ENCODE peak calls at places on chromosome 15, in six cellular contexts. One of them, this sample, is unnamed.

GRCh38 chr15:95739161-95739560 is 591.3 kb upstream of the NR2F2 start:
- DNase-seq in A549: no peak
- DNase-seq in small intestine: no peak
- DNase-seq in dorsolateral prefrontal cortex: no peak
- DNase-seq in left ventricle myocardium inferior: no peak
- DNase-seq in astrocyte: no peak
- DNase-seq in this sample: no peak

GRCh38 chr15:67823371-67824156 is 1.7 kb upstream of the SKOR1 start:
- DNase-seq in A549: no peak
- DNase-seq in small intestine: no peak
- DNase-seq in dorsolateral prefrontal cortex: no peak
- DNase-seq in left ventricle myocardium inferior: no peak
- DNase-seq in astrocyte: no peak
- DNase-seq in this sample: no peak

GRCh38 chr15:52193321-52193720 is 2.1 kb upstream of the GNB5 start:
- DNase-seq in A549: no peak
- DNase-seq in small intestine: no peak
- DNase-seq in dorsolateral prefrontal cortex: no peak
- DNase-seq in left ventricle myocardium inferior: no peak
- DNase-seq in astrocyte: no peak
- DNase-seq in this sample: no peak

GRCh38 chr15:80482686-80483085 is 78.5 kb downstream of the ARNT2 start:
- DNase-seq in A549: no peak
- DNase-seq in small intestine: no peak
- DNase-seq in dorsolateral prefrontal cortex: no peak
- DNase-seq in left ventricle myocardium inferior: no peak
- DNase-seq in astrocyte: peak
- DNase-seq in this sample: no peak

GRCh38 chr15:88655103-88655553 is 16.3 kb downstream of the ISG20 start:
- DNase-seq in A549: no peak
- DNase-seq in small intestine: no peak
- DNase-seq in dorsolateral prefrontal cortex: no peak
- DNase-seq in left ventricle myocardium inferior: no peak
- DNase-seq in astrocyte: no peak
- DNase-seq in this sample: no peak

GRCh38 chr15:68354923-68355322 is 77.0 kb downstream of the ITGA11 start:
- DNase-seq in A549: peak
- DNase-seq in small intestine: no peak
- DNase-seq in dorsolateral prefrontal cortex: no peak
- DNase-seq in left ventricle myocardium inferior: no peak
- DNase-seq in astrocyte: peak
- DNase-seq in this sample: no peak

GRCh38 chr15:76337739-76338554 is 1.4 kb downstream of the ISL2 start:
- DNase-seq in A549: no peak
- DNase-seq in small intestine: no peak
- DNase-seq in dorsolateral prefrontal cortex: no peak
- DNase-seq in left ventricle myocardium inferior: no peak
- DNase-seq in astrocyte: no peak
- DNase-seq in this sample: peak

GRCh38 chr15:100250166-100250800 is 91.5 kb downstream of the ADAMTS17 start:
- DNase-seq in A549: no peak
- DNase-seq in small intestine: no peak
- DNase-seq in dorsolateral prefrontal cortex: no peak
- DNase-seq in left ventricle myocardium inferior: no peak
- DNase-seq in astrocyte: no peak
- DNase-seq in this sample: no peak

GRCh38 chr15:45635191-45635638 is 386 bp downstream of the SQOR start:
- DNase-seq in A549: peak
- DNase-seq in small intestine: peak
- DNase-seq in dorsolateral prefrontal cortex: peak
- DNase-seq in left ventricle myocardium inferior: peak
- DNase-seq in astrocyte: no peak
- DNase-seq in this sample: peak

GRCh38 chr15:79160211-79160610 is 69.6 kb upstream of the RASGRF1 start:
- DNase-seq in A549: no peak
- DNase-seq in small intestine: no peak
- DNase-seq in dorsolateral prefrontal cortex: no peak
- DNase-seq in left ventricle myocardium inferior: peak
- DNase-seq in astrocyte: no peak
- DNase-seq in this sample: no peak

GRCh38 chr15:48086582-48086981 is 34.2 kb upstream of the SLC24A5 start:
- DNase-seq in A549: no peak
- DNase-seq in small intestine: no peak
- DNase-seq in dorsolateral prefrontal cortex: no peak
- DNase-seq in left ventricle myocardium inferior: no peak
- DNase-seq in astrocyte: peak
- DNase-seq in this sample: no peak

GRCh38 chr15:77025941-77026411 is 31.1 kb downstream of the PSTPIP1 start:
- DNase-seq in A549: no peak
- DNase-seq in small intestine: no peak
- DNase-seq in dorsolateral prefrontal cortex: no peak
- DNase-seq in left ventricle myocardium inferior: no peak
- DNase-seq in astrocyte: no peak
- DNase-seq in this sample: no peak

GRCh38 chr15:75019916-75020315 is 3.5 kb upstream of the PPCDC start:
- DNase-seq in A549: no peak
- DNase-seq in small intestine: no peak
- DNase-seq in dorsolateral prefrontal cortex: no peak
- DNase-seq in left ventricle myocardium inferior: no peak
- DNase-seq in astrocyte: no peak
- DNase-seq in this sample: no peak

GRCh38 chr15:75016431-75016830 is 7.0 kb upstream of the PPCDC start:
- DNase-seq in A549: no peak
- DNase-seq in small intestine: no peak
- DNase-seq in dorsolateral prefrontal cortex: no peak
- DNase-seq in left ventricle myocardium inferior: no peak
- DNase-seq in astrocyte: no peak
- DNase-seq in this sample: no peak
- H3K27ac ChIP-seq in A549: no peak
- H3K27ac ChIP-seq in small intestine: no peak
- H3K27ac ChIP-seq in dorsolateral prefrontal cortex: peak
- H3K27ac ChIP-seq in left ventricle myocardium inferior: no peak
- H3K27ac ChIP-seq in astrocyte: no peak
- H3K27ac ChIP-seq in this sample: no peak

GRCh38 chr15:65278480-65278879 is 8.2 kb downstream of the PARP16 start:
- DNase-seq in A549: no peak
- DNase-seq in small intestine: peak
- DNase-seq in dorsolateral prefrontal cortex: no peak
- DNase-seq in left ventricle myocardium inferior: no peak
- DNase-seq in astrocyte: no peak
- DNase-seq in this sample: no peak
- H3K27ac ChIP-seq in A549: no peak
- H3K27ac ChIP-seq in small intestine: no peak
- H3K27ac ChIP-seq in dorsolateral prefrontal cortex: no peak
- H3K27ac ChIP-seq in left ventricle myocardium inferior: no peak
- H3K27ac ChIP-seq in astrocyte: no peak
- H3K27ac ChIP-seq in this sample: no peak

DNA sequence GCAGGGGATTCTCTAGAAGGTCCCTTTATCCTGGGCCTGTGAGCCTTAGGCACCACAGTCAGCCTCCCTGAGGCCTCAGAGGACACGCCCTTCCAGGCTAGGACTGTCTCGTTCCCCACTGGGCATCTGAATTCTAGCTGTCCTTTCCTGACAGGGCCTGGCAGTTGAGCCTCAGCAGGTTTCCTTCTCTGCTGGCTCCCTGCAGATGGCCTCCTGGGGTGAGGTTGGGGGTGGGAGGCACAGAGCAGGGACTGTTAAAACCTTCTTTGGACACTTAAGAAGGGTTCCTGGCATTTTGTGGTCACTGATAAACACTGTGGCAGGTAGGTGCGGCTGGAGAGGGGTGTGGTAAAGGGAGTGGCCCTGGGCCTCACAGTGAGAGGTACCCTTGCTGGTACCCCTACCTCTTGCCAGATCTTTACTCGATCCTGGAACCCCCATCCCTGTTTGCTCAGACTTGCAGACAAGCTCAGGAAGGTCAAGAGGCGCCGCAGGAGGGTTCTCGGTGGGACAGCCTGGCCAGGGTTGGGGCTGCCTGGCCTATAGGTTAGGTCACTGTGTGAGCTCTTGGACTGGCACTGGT is 8.5 kb downstream of the CLK3 start:
- DNase-seq in A549: no peak
- DNase-seq in small intestine: no peak
- DNase-seq in dorsolateral prefrontal cortex: no peak
- DNase-seq in left ventricle myocardium inferior: no peak
- DNase-seq in astrocyte: no peak
- DNase-seq in this sample: no peak
- H3K27ac ChIP-seq in A549: no peak
- H3K27ac ChIP-seq in small intestine: no peak
- H3K27ac ChIP-seq in dorsolateral prefrontal cortex: no peak
- H3K27ac ChIP-seq in left ventricle myocardium inferior: no peak
- H3K27ac ChIP-seq in astrocyte: no peak
- H3K27ac ChIP-seq in this sample: no peak

DNA sequence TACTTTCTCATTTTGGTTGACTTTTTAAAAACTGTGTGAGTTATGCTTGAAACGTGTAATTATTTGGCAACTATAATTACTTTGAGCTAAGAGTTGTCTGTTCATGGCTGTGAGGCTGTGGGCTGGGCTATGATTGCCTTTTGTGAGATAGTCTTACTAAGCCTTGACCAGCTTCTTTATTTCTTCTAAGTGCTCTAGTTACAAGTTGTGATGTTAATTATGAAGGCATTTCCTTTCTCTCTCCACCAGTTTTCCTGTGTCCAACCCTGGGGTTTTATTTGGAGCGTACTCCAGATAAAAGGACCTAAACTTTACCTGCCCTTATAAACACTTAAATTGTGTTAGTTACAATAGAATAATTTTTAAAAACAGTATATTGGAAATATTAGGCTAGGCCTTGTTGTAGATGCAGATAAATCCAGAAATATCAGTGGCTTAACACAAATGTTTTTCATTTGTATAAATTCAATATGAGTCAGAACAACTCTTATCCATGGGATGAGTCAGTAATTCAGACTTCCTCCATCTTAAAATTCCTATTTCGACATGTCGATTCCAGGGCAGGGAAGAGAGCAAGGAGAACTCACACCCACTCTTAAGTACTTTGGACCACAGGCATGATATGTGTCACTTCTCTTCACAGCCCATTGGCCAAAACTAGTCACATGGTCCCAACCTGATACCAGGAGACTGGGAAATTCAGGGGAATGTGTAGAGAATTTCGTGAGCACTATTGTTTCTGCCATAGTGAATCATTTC is 17.0 kb downstream of the TMEM62 start:
- DNase-seq in A549: peak
- DNase-seq in small intestine: peak
- DNase-seq in dorsolateral prefrontal cortex: no peak
- DNase-seq in left ventricle myocardium inferior: no peak
- DNase-seq in astrocyte: peak
- DNase-seq in this sample: no peak
- H3K27ac ChIP-seq in A549: no peak
- H3K27ac ChIP-seq in small intestine: no peak
- H3K27ac ChIP-seq in dorsolateral prefrontal cortex: no peak
- H3K27ac ChIP-seq in left ventricle myocardium inferior: no peak
- H3K27ac ChIP-seq in astrocyte: peak
- H3K27ac ChIP-seq in this sample: no peak

GRCh38 chr15:33584797-33585196 is 274.0 kb downstream of the RYR3 start:
- DNase-seq in A549: peak
- DNase-seq in small intestine: no peak
- DNase-seq in dorsolateral prefrontal cortex: no peak
- DNase-seq in left ventricle myocardium inferior: no peak
- DNase-seq in astrocyte: peak
- DNase-seq in this sample: no peak
- H3K27ac ChIP-seq in A549: no peak
- H3K27ac ChIP-seq in small intestine: no peak
- H3K27ac ChIP-seq in dorsolateral prefrontal cortex: no peak
- H3K27ac ChIP-seq in left ventricle myocardium inferior: no peak
- H3K27ac ChIP-seq in astrocyte: no peak
- H3K27ac ChIP-seq in this sample: no peak